ENCODE peak calls at places on chromosomes 4 and X, in four cellular contexts. One of them, this sample, is unnamed.

GRCh38 chrX:11242704-11243103 is 50.5 kb upstream of the AMELX start:
- DNase-seq in HEK293T: no peak
- DNase-seq in K562: no peak
- DNase-seq in WTC11: no peak
- DNase-seq in this sample: no peak

GRCh38 chr4:151098191-151098590 is 1.2 kb upstream of the RPS3A start:
- DNase-seq in WTC11: no peak
- DNase-seq in HEK293T: no peak
- DNase-seq in K562: no peak
- DNase-seq in this sample: no peak

GRCh38 chr4:10897076-10897475 is 212.5 kb upstream of the CLNK start:
- DNase-seq in WTC11: no peak
- DNase-seq in K562: no peak
- DNase-seq in HEK293T: no peak
- DNase-seq in this sample: no peak

GRCh38 chr4:110959041-110959643 is 336.3 kb upstream of the PITX2 start:
- DNase-seq in HEK293T: no peak
- DNase-seq in K562: no peak
- DNase-seq in WTC11: no peak
- DNase-seq in this sample: peak

GRCh38 chr4:109690690-109691410 is 12.4 kb downstream of the CASP6 start:
- DNase-seq in WTC11: no peak
- DNase-seq in K562: no peak
- DNase-seq in HEK293T: no peak
- DNase-seq in this sample: no peak

GRCh38 chrX:70970482-70970999 is 39.6 kb upstream of the SLC7A3 start:
- DNase-seq in HEK293T: peak
- DNase-seq in WTC11: no peak
- DNase-seq in K562: peak
- DNase-seq in this sample: peak

GRCh38 chrX:2500091-2500680 is 590 bp downstream of the DHRSX start:
- DNase-seq in WTC11: peak
- DNase-seq in K562: peak
- DNase-seq in HEK293T: peak
- DNase-seq in this sample: peak

GRCh38 chr4:3268395-3269104 is 19.6 kb downstream of the MSANTD1 start:
- DNase-seq in WTC11: no peak
- DNase-seq in K562: no peak
- DNase-seq in HEK293T: no peak
- DNase-seq in this sample: no peak

GRCh38 chrX:113551919-113552318 is 711.3 kb upstream of the AMOT start:
- DNase-seq in WTC11: no peak
- DNase-seq in K562: no peak
- DNase-seq in HEK293T: no peak
- DNase-seq in this sample: no peak

GRCh38 chrX:267771-268261 is 13.4 kb upstream of the PLCXD1 start:
- DNase-seq in WTC11: peak
- DNase-seq in K562: no peak
- DNase-seq in HEK293T: no peak
- DNase-seq in this sample: no peak

GRCh38 chrX:110881971-110882370 is 86.4 kb upstream of the CHRDL1 start:
- DNase-seq in K562: no peak
- DNase-seq in WTC11: no peak
- DNase-seq in HEK293T: no peak
- DNase-seq in this sample: no peak

GRCh38 chr4:3681191-3681590 is 85.0 kb upstream of the ADRA2C start:
- DNase-seq in K562: no peak
- DNase-seq in HEK293T: no peak
- DNase-seq in WTC11: no peak
- DNase-seq in this sample: no peak

GRCh38 chrX:103464071-103464773 is 55.1 kb downstream of the RAB40A start:
- DNase-seq in HEK293T: peak
- DNase-seq in WTC11: peak
- DNase-seq in K562: peak
- DNase-seq in this sample: peak

GRCh38 chrX:103254171-103254824 is 657 bp downstream of the TCEAL8 start:
- DNase-seq in WTC11: peak
- DNase-seq in HEK293T: peak
- DNase-seq in K562: peak
- DNase-seq in this sample: peak

GRCh38 chrX:22164770-22165388 is 107.8 kb upstream of the CBLL2 start:
- DNase-seq in K562: no peak
- DNase-seq in WTC11: no peak
- DNase-seq in HEK293T: no peak
- DNase-seq in this sample: no peak

GRCh38 chr4:147103403-147103946 is 157.8 kb upstream of the TTC29 start:
- DNase-seq in HEK293T: no peak
- DNase-seq in WTC11: no peak
- DNase-seq in K562: no peak
- DNase-seq in this sample: no peak

GRCh38 chr4:139227729-139228404 is 50.8 kb upstream of the ELF2 start:
- DNase-seq in WTC11: no peak
- DNase-seq in HEK293T: peak
- DNase-seq in K562: peak
- DNase-seq in this sample: peak

GRCh38 chr4:133802741-133803140 is 398.8 kb downstream of the PABPC4L start:
- DNase-seq in K562: no peak
- DNase-seq in HEK293T: no peak
- DNase-seq in WTC11: no peak
- DNase-seq in this sample: no peak

GRCh38 chr4:25290490-25291067 is 22.0 kb upstream of the ZCCHC4 start:
- DNase-seq in WTC11: no peak
- DNase-seq in K562: peak
- DNase-seq in HEK293T: no peak
- DNase-seq in this sample: peak

GRCh38 chr4:80027611-80028010 is 45.4 kb downstream of the ANTXR2 start:
- DNase-seq in HEK293T: no peak
- DNase-seq in WTC11: no peak
- DNase-seq in K562: no peak
- DNase-seq in this sample: no peak

GRCh38 chr4:18404642-18405041 is 383.1 kb upstream of the LCORL start:
- DNase-seq in WTC11: no peak
- DNase-seq in K562: no peak
- DNase-seq in HEK293T: no peak
- DNase-seq in this sample: no peak

GRCh38 chr4:8914461-8915171 is 43.0 kb upstream of the HMX1 start:
- DNase-seq in WTC11: no peak
- DNase-seq in HEK293T: no peak
- DNase-seq in K562: no peak
- DNase-seq in this sample: no peak

GRCh38 chr4:73660808-73661207 is 40.6 kb upstream of the RASSF6 start:
- DNase-seq in HEK293T: no peak
- DNase-seq in WTC11: no peak
- DNase-seq in K562: no peak
- DNase-seq in this sample: no peak

GRCh38 chrX:134933911-134934310 is 56.9 kb upstream of the SMIM10 start:
- DNase-seq in K562: peak
- DNase-seq in HEK293T: no peak
- DNase-seq in WTC11: no peak
- DNase-seq in this sample: no peak

GRCh38 chr4:165343353-165344191 is 16.1 kb downstream of the MSMO1 start:
- DNase-seq in WTC11: no peak
- DNase-seq in K562: no peak
- DNase-seq in HEK293T: no peak
- DNase-seq in this sample: peak

GRCh38 chrX:107530141-107530540 is 80.7 kb downstream of the FRMPD3 start:
- DNase-seq in WTC11: no peak
- DNase-seq in K562: no peak
- DNase-seq in HEK293T: no peak
- DNase-seq in this sample: no peak

GRCh38 chr4:11589676-11590075 is 161.0 kb upstream of the HS3ST1 start:
- DNase-seq in HEK293T: no peak
- DNase-seq in K562: no peak
- DNase-seq in WTC11: no peak
- DNase-seq in this sample: no peak

GRCh38 chr4:80610845-80611244 is 275.3 kb downstream of the CFAP299 start:
- DNase-seq in HEK293T: peak
- DNase-seq in K562: no peak
- DNase-seq in WTC11: no peak
- DNase-seq in this sample: no peak

GRCh38 chr4:27251788-27252187 is 391.1 kb downstream of the STIM2 start:
- DNase-seq in K562: no peak
- DNase-seq in HEK293T: no peak
- DNase-seq in WTC11: no peak
- DNase-seq in this sample: no peak

GRCh38 chr4:13441506-13441905 is 42.6 kb downstream of the RAB28 start:
- DNase-seq in HEK293T: no peak
- DNase-seq in K562: no peak
- DNase-seq in WTC11: no peak
- DNase-seq in this sample: no peak

GRCh38 chrX:16882702-16883486 is 12.7 kb upstream of the RBBP7 start:
- DNase-seq in HEK293T: peak
- DNase-seq in WTC11: peak
- DNase-seq in K562: peak
- DNase-seq in this sample: peak

GRCh38 chr4:47835489-47835888 is 2.4 kb downstream of the CORIN start:
- DNase-seq in WTC11: no peak
- DNase-seq in HEK293T: no peak
- DNase-seq in K562: no peak
- DNase-seq in this sample: no peak

GRCh38 chr4:176810481-176811249 is 17.9 kb upstream of the VEGFC start:
- DNase-seq in K562: no peak
- DNase-seq in WTC11: no peak
- DNase-seq in HEK293T: no peak
- DNase-seq in this sample: no peak

GRCh38 chr4:54547299-54548097 is 110.3 kb upstream of the KIT start:
- DNase-seq in WTC11: no peak
- DNase-seq in K562: no peak
- DNase-seq in HEK293T: no peak
- DNase-seq in this sample: no peak

GRCh38 chr4:46274717-46275116 is 115.2 kb downstream of the GABRA2 start:
- DNase-seq in HEK293T: no peak
- DNase-seq in WTC11: no peak
- DNase-seq in K562: peak
- DNase-seq in this sample: peak

GRCh38 chrX:46678232-46678631 is 80.7 kb downstream of the SLC9A7 start:
- DNase-seq in WTC11: no peak
- DNase-seq in HEK293T: no peak
- DNase-seq in K562: no peak
- DNase-seq in this sample: no peak

GRCh38 chrX:46676399-46677351 is 82.2 kb downstream of the SLC9A7 start:
- DNase-seq in K562: no peak
- DNase-seq in HEK293T: no peak
- DNase-seq in WTC11: no peak
- DNase-seq in this sample: no peak

GRCh38 chrX:46670316-46670715 is 88.6 kb downstream of the SLC9A7 start:
- DNase-seq in WTC11: no peak
- DNase-seq in HEK293T: no peak
- DNase-seq in K562: no peak
- DNase-seq in this sample: no peak

GRCh38 chrX:46673596-46673995 is 85.3 kb downstream of the SLC9A7 start:
- DNase-seq in WTC11: no peak
- DNase-seq in HEK293T: no peak
- DNase-seq in K562: no peak
- DNase-seq in this sample: no peak
- TF ChIP-seq ELF4 in WTC11: no peak
- TF ChIP-seq ELF4 in HEK293T: no peak
- TF ChIP-seq ELF4 in K562: no peak
- TF ChIP-seq ELF4 in this sample: no peak

GRCh38 chr4:15906024-15906443 is 32.5 kb downstream of the FGFBP1 start:
- DNase-seq in K562: peak
- DNase-seq in WTC11: peak
- DNase-seq in HEK293T: no peak
- DNase-seq in this sample: no peak
- TF ChIP-seq ELF4 in K562: no peak
- TF ChIP-seq ELF4 in WTC11: no peak
- TF ChIP-seq ELF4 in HEK293T: no peak
- TF ChIP-seq ELF4 in this sample: no peak

GRCh38 chrX:64975491-64975890 is 759 bp downstream of the ZC4H2 start:
- DNase-seq in HEK293T: peak
- DNase-seq in WTC11: peak
- DNase-seq in K562: no peak
- DNase-seq in this sample: peak
- TF ChIP-seq ELF4 in HEK293T: no peak
- TF ChIP-seq ELF4 in WTC11: no peak
- TF ChIP-seq ELF4 in K562: no peak
- TF ChIP-seq ELF4 in this sample: no peak

GRCh38 chrX:9207142-9207541 is 173.2 kb upstream of the FAM9B start:
- DNase-seq in WTC11: no peak
- DNase-seq in K562: no peak
- DNase-seq in HEK293T: no peak
- DNase-seq in this sample: no peak

GRCh38 chrX:9205599-9206223 is 171.8 kb upstream of the FAM9B start:
- DNase-seq in HEK293T: no peak
- DNase-seq in K562: no peak
- DNase-seq in WTC11: no peak
- DNase-seq in this sample: no peak

DNA sequence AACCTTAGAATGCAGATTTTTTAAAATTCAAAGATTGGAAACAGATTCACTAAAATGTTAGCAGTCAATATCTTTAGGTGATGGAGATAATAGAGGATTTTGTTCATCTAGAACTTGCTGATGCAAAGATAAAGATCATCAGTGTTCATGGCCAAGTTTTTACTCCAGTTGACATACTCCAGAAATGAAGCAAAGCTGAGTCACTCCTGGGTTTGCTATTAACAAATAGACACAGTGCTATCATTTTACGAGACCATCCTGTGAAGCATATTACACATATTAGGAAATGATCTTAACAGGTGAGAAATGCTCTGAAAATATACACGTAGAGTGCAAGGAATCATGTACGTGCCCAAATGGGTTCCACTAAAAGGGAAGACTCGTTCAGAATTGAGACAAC is 170.6 kb upstream of the FAM9B start:
- DNase-seq in WTC11: no peak
- DNase-seq in HEK293T: no peak
- DNase-seq in K562: no peak
- DNase-seq in this sample: no peak
- TF ChIP-seq ELF4 in WTC11: no peak
- TF ChIP-seq ELF4 in HEK293T: no peak
- TF ChIP-seq ELF4 in K562: no peak
- TF ChIP-seq ELF4 in this sample: no peak

GRCh38 chr4:99679204-99679603 is 21.6 kb upstream of the C4orf54 start:
- DNase-seq in K562: no peak
- DNase-seq in WTC11: no peak
- DNase-seq in HEK293T: no peak
- DNase-seq in this sample: no peak
- TF ChIP-seq ELF4 in K562: no peak
- TF ChIP-seq ELF4 in WTC11: no peak
- TF ChIP-seq ELF4 in HEK293T: no peak
- TF ChIP-seq ELF4 in this sample: no peak

This sample was measured in HepG2.